ENCODE peak calls at places on chromosomes 2 and 18, in five cellular contexts. I, B, Q, D and L are unnamed samples.
A peak's percentile ranks its signal among the peaks of the same experiment; 100 is the strongest.

GRCh38 chr2:117128471-117128870 is 686.0 kb upstream of the DDX18 start:
- DNase-seq in I (no peak), B (no peak), Q (no peak), D (no peak), L (no peak)

GRCh38 chr2:239291505-239292350 is 109.1 kb downstream of the HDAC4 start:
- DNase-seq in I (no peak), B (no peak), Q (no peak), D (no peak), L (peak; percentile 79)

GRCh38 chr18:59822612-59823275 is 77.1 kb upstream of the PMAIP1 start:
- DNase-seq in I (no peak), B (no peak), Q (no peak), D (no peak), L (no peak)

GRCh38 chr18:26429535-26429934 is 118.8 kb downstream of the KCTD1 start:
- DNase-seq in I (peak; percentile 91), B (no peak), Q (no peak), D (no peak), L (no peak)

GRCh38 chr2:226002438-226002837 is 602.9 kb downstream of the NYAP2 start:
- DNase-seq in I (peak; percentile 84), B (no peak), Q (no peak), D (no peak), L (no peak)

GRCh38 chr18:55284614-55285013 is 303.4 kb downstream of the TCF4 start:
- DNase-seq in I (peak; percentile 18), B (no peak), Q (no peak), D (no peak), L (no peak)

GRCh38 chr2:37984589-37984988 is 59.5 kb downstream of the RMDN2 start:
- DNase-seq in I (no peak), B (no peak), Q (no peak), D (no peak), L (no peak)

GRCh38 chr2:153819501-153819900 is 52.2 kb upstream of the GALNT13 start:
- DNase-seq in I (no peak), B (no peak), Q (no peak), D (no peak), L (no peak)